ENCODE peak calls at places on chromosomes 11 and 22, in five cellular contexts. One of them, this sample, is unnamed.

GRCh38 chr11:71454470-71455113 is 1.6 kb downstream of the NADSYN1 start:
- DNase-seq in PC-9: peak
- DNase-seq in MM.1S: peak
- DNase-seq in tibial nerve: no peak
- DNase-seq in cardiac muscle cell: no peak
- DNase-seq in this sample: no peak

GRCh38 chr11:13290221-13290980 is 12.8 kb downstream of the BMAL1 start:
- DNase-seq in cardiac muscle cell: no peak
- DNase-seq in MM.1S: no peak
- DNase-seq in tibial nerve: no peak
- DNase-seq in PC-9: no peak
- DNase-seq in this sample: no peak

GRCh38 chr22:37999640-38000272 is 15.4 kb upstream of the SOX10 start:
- DNase-seq in MM.1S: no peak
- DNase-seq in PC-9: peak
- DNase-seq in cardiac muscle cell: peak
- DNase-seq in tibial nerve: no peak
- DNase-seq in this sample: no peak

GRCh38 chr11:12448131-12448939 is 71.0 kb downstream of the PARVA start:
- DNase-seq in tibial nerve: no peak
- DNase-seq in cardiac muscle cell: no peak
- DNase-seq in PC-9: no peak
- DNase-seq in MM.1S: no peak
- DNase-seq in this sample: no peak

GRCh38 chr22:35426801-35427140 is 26.8 kb downstream of the MCM5 start:
- DNase-seq in cardiac muscle cell: no peak
- DNase-seq in tibial nerve: no peak
- DNase-seq in PC-9: no peak
- DNase-seq in MM.1S: no peak
- DNase-seq in this sample: no peak

GRCh38 chr22:35736166-35736565 is 18.5 kb downstream of the APOL5 start:
- DNase-seq in cardiac muscle cell: no peak
- DNase-seq in MM.1S: no peak
- DNase-seq in tibial nerve: no peak
- DNase-seq in PC-9: no peak
- DNase-seq in this sample: no peak

GRCh38 chr11:84922212-84922805 is 704.8 kb downstream of the DLG2 start:
- DNase-seq in PC-9: no peak
- DNase-seq in MM.1S: no peak
- DNase-seq in tibial nerve: no peak
- DNase-seq in cardiac muscle cell: no peak
- DNase-seq in this sample: no peak

GRCh38 chr11:86795962-86796361 is 4.4 kb upstream of the PRSS23 start:
- DNase-seq in MM.1S: no peak
- DNase-seq in cardiac muscle cell: peak
- DNase-seq in PC-9: peak
- DNase-seq in tibial nerve: no peak
- DNase-seq in this sample: no peak

GRCh38 chr22:43260818-43261217 is 73.9 kb upstream of the TTLL12 start:
- DNase-seq in PC-9: no peak
- DNase-seq in cardiac muscle cell: no peak
- DNase-seq in MM.1S: no peak
- DNase-seq in tibial nerve: peak
- DNase-seq in this sample: no peak

GRCh38 chr11:58059011-58059358 is 28.2 kb downstream of the OR6Q1 start:
- DNase-seq in cardiac muscle cell: peak
- DNase-seq in MM.1S: no peak
- DNase-seq in PC-9: no peak
- DNase-seq in tibial nerve: no peak
- DNase-seq in this sample: no peak

GRCh38 chr11:1645357-1645821 is 15.8 kb downstream of the KRTAP5-5 start:
- DNase-seq in PC-9: no peak
- DNase-seq in tibial nerve: no peak
- DNase-seq in cardiac muscle cell: no peak
- DNase-seq in MM.1S: no peak
- DNase-seq in this sample: no peak

GRCh38 chr11:1107316-1108245 is 32.9 kb downstream of the MUC2 start:
- DNase-seq in MM.1S: no peak
- DNase-seq in PC-9: no peak
- DNase-seq in tibial nerve: no peak
- DNase-seq in cardiac muscle cell: no peak
- DNase-seq in this sample: no peak

GRCh38 chr11:47271961-47272661 is 2.2 kb downstream of the MADD start:
- DNase-seq in tibial nerve: no peak
- DNase-seq in MM.1S: peak
- DNase-seq in cardiac muscle cell: no peak
- DNase-seq in PC-9: peak
- DNase-seq in this sample: no peak

GRCh38 chr11:126182787-126183445 is 28.5 kb downstream of the RPUSD4 start:
- DNase-seq in MM.1S: no peak
- DNase-seq in cardiac muscle cell: no peak
- DNase-seq in PC-9: no peak
- DNase-seq in tibial nerve: no peak
- DNase-seq in this sample: no peak

GRCh38 chr11:113249786-113250185 is 64.6 kb upstream of the TTC12 start:
- DNase-seq in cardiac muscle cell: no peak
- DNase-seq in PC-9: no peak
- DNase-seq in tibial nerve: no peak
- DNase-seq in MM.1S: no peak
- DNase-seq in this sample: no peak

GRCh38 chr22:45223304-45224117 is 17.2 kb downstream of the KIAA0930 start:
- DNase-seq in PC-9: no peak
- DNase-seq in MM.1S: no peak
- DNase-seq in tibial nerve: no peak
- DNase-seq in cardiac muscle cell: no peak
- DNase-seq in this sample: no peak

GRCh38 chr11:110125632-110126031 is 32.4 kb downstream of the ZC3H12C start:
- DNase-seq in MM.1S: peak
- DNase-seq in PC-9: no peak
- DNase-seq in tibial nerve: no peak
- DNase-seq in cardiac muscle cell: peak
- DNase-seq in this sample: no peak
- TF ChIP-seq CTCF in MM.1S: no peak
- TF ChIP-seq CTCF in PC-9: no peak
- TF ChIP-seq CTCF in tibial nerve: no peak
- TF ChIP-seq CTCF in cardiac muscle cell: no peak
- TF ChIP-seq CTCF in this sample: no peak

GRCh38 chr11:65008016-65008415 is 5.9 kb upstream of the ARL2 start:
- DNase-seq in MM.1S: no peak
- DNase-seq in cardiac muscle cell: no peak
- DNase-seq in tibial nerve: no peak
- DNase-seq in PC-9: no peak
- DNase-seq in this sample: no peak
- TF ChIP-seq CTCF in MM.1S: no peak
- TF ChIP-seq CTCF in cardiac muscle cell: no peak
- TF ChIP-seq CTCF in tibial nerve: no peak
- TF ChIP-seq CTCF in PC-9: no peak
- TF ChIP-seq CTCF in this sample: no peak

DNA sequence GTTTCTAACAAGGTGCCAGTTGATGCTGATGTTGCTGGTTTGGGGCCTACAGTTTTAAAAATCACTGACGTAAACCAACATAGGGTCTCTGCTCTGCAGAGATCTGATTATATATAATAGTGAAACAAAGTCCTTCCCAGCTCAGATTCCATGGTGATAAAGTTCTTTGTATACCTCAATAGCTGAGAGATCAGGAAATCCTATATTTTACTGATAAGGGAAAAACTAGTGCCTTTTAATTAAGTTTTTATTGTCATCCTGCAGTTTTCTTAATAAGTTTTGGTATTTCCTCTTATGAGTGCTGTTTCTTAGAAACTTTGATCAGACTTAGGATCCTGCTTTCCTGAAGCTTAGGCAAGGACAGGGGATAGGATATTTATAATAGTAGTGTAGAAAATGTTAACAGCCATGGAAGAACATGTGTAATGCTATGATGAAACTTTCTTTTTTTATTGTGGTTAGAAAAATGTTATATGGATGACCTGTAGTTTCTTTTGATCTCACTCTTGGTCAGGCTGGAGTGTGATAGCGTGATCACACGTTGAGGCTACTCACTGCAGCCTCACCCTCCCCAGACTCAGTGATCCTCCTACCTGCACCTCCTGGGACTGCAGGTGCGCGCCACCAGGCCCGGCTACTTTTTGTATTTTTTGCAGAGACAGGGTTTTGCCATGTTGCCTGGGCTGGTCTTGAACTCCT is 14.1 kb downstream of the CAPRIN1 start:
- DNase-seq in PC-9: no peak
- DNase-seq in tibial nerve: no peak
- DNase-seq in cardiac muscle cell: no peak
- DNase-seq in MM.1S: no peak
- DNase-seq in this sample: no peak
- TF ChIP-seq CTCF in PC-9: peak
- TF ChIP-seq CTCF in tibial nerve: no peak
- TF ChIP-seq CTCF in cardiac muscle cell: no peak
- TF ChIP-seq CTCF in MM.1S: peak
- TF ChIP-seq CTCF in this sample: peak

GRCh38 chr11:78048561-78048960 is 15.1 kb upstream of the THRSP start:
- DNase-seq in cardiac muscle cell: no peak
- DNase-seq in PC-9: no peak
- DNase-seq in MM.1S: no peak
- DNase-seq in tibial nerve: no peak
- DNase-seq in this sample: no peak
- TF ChIP-seq CTCF in cardiac muscle cell: no peak
- TF ChIP-seq CTCF in PC-9: no peak
- TF ChIP-seq CTCF in MM.1S: no peak
- TF ChIP-seq CTCF in tibial nerve: no peak
- TF ChIP-seq CTCF in this sample: no peak

DNA sequence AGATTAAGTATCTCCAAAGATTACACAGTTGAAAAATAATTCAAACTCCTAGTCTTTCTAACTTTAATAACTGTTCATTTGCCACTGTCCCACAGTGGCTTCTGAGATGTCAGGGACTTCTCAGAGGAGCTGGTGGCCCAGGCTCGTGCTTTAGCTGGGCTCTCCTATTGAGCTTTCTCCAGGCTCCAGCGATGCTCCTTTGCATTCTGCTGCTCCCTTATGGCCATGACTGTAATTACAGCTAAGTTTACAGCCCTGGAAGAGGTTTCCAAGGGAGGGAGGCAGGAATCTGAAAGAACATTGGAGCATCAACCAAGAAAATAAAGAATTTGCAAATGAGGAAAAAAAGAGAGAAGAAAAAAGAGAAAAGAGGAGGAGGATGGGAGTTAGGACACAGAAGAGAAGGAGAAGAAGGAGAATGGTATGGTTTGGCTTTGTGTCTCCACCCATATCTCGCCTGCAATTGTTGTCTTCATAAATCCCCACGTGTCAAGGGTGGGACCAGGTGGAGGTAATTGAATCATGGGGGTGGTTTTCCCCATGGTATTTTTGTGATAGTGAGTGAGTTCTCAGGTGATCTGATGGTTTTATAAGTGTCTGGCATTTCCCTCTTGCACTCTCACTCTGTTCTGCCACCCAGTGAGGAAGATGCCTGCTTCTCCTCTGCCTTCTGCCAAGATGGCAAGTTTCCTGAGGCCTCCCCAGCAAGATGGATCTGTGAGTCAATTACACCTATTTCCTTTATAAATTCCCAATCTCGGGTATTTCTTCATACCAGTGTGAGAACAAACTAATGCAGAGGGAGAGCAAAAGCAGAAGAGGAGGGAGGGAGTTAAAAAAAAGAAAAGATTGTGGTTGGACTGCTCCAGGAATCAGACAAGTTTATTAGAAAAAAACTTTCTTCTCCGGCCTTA is 857.0 kb downstream of the KCNA4 start:
- DNase-seq in MM.1S: peak
- DNase-seq in PC-9: no peak
- DNase-seq in cardiac muscle cell: peak
- DNase-seq in tibial nerve: no peak
- DNase-seq in this sample: no peak
- TF ChIP-seq CTCF in MM.1S: peak
- TF ChIP-seq CTCF in PC-9: peak
- TF ChIP-seq CTCF in cardiac muscle cell: peak
- TF ChIP-seq CTCF in tibial nerve: no peak
- TF ChIP-seq CTCF in this sample: no peak

GRCh38 chr11:60165946-60166345 is 16.9 kb downstream of the MS4A6A start:
- DNase-seq in tibial nerve: no peak
- DNase-seq in MM.1S: no peak
- DNase-seq in PC-9: no peak
- DNase-seq in cardiac muscle cell: no peak
- DNase-seq in this sample: no peak

GRCh38 chr11:60172011-60172410 is 10.9 kb downstream of the MS4A6A start:
- DNase-seq in PC-9: no peak
- DNase-seq in cardiac muscle cell: no peak
- DNase-seq in tibial nerve: no peak
- DNase-seq in MM.1S: no peak
- DNase-seq in this sample: no peak

GRCh38 chr11:60168306-60168705 is 14.6 kb downstream of the MS4A6A start:
- DNase-seq in MM.1S: no peak
- DNase-seq in PC-9: no peak
- DNase-seq in tibial nerve: no peak
- DNase-seq in cardiac muscle cell: no peak
- DNase-seq in this sample: no peak

GRCh38 chr11:60170566-60170965 is 12.3 kb downstream of the MS4A6A start:
- DNase-seq in tibial nerve: no peak
- DNase-seq in PC-9: no peak
- DNase-seq in MM.1S: no peak
- DNase-seq in cardiac muscle cell: no peak
- DNase-seq in this sample: no peak

DNA sequence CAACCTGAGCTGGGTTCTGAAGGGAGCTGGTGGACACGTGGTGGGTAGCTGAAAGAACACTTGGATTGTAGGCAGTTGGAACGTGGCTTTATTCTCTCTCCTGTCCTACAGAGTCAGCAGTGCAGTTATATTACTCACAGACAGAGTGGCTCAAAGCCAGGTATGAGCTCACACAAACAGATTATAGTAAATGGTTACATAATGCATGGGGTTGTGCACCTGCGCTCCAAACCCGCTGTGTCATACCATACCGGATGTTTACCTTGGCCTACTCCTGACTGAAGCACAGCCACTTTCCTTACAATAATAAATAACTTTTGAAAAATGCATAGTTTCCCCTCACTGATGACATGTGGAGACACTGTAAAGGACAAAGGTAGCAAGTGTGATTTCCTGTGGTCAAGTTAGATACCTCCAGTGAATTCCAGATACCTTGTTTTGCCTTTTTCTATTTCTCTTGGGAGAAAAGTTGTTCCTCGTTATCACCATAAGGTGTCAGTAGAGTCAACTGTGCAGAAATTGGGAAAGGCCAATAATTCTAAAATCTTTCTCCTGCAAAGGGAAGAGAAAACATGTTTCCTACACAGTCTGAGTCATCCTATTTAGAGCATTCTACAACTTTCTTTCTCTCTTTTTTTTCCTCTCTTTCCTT is 13.5 kb downstream of the MS4A6A start:
- DNase-seq in cardiac muscle cell: peak
- DNase-seq in MM.1S: peak
- DNase-seq in PC-9: peak
- DNase-seq in tibial nerve: no peak
- DNase-seq in this sample: no peak
- TF ChIP-seq CTCF in cardiac muscle cell: peak
- TF ChIP-seq CTCF in MM.1S: peak
- TF ChIP-seq CTCF in PC-9: peak
- TF ChIP-seq CTCF in tibial nerve: peak
- TF ChIP-seq CTCF in this sample: peak

This sample was measured in suprapubic skin.